ENCODE peak calls at places on chromosome 4, in seven cellular contexts. One of them, this sample, is unnamed.

GRCh38 chr4:112604590-112604989 is 32.1 kb downstream of the ZGRF1 start:
- DNase-seq in Panc1: peak
- DNase-seq in PC-3: peak
- DNase-seq in heart right ventricle: no peak
- DNase-seq in hepatocyte: peak
- DNase-seq in GM13977: peak
- DNase-seq in neural progenitor cell: peak
- DNase-seq in this sample: no peak

GRCh38 chr4:64407000-64407399 is 2.2 kb downstream of the TECRL start:
- DNase-seq in Panc1: no peak
- DNase-seq in PC-3: no peak
- DNase-seq in heart right ventricle: no peak
- DNase-seq in hepatocyte: no peak
- DNase-seq in GM13977: no peak
- DNase-seq in neural progenitor cell: no peak
- DNase-seq in this sample: no peak

GRCh38 chr4:15976456-15977096 is 13.6 kb upstream of the FGFBP2 start:
- DNase-seq in Panc1: no peak
- DNase-seq in PC-3: no peak
- DNase-seq in heart right ventricle: no peak
- DNase-seq in hepatocyte: no peak
- DNase-seq in GM13977: no peak
- DNase-seq in neural progenitor cell: peak
- DNase-seq in this sample: no peak

GRCh38 chr4:184968784-184969201 is 49.5 kb upstream of the HELT start:
- DNase-seq in Panc1: no peak
- DNase-seq in PC-3: peak
- DNase-seq in heart right ventricle: peak
- DNase-seq in hepatocyte: peak
- DNase-seq in GM13977: no peak
- DNase-seq in neural progenitor cell: no peak
- DNase-seq in this sample: no peak

GRCh38 chr4:15531792-15532191 is 62.1 kb downstream of the CC2D2A start:
- DNase-seq in Panc1: no peak
- DNase-seq in PC-3: no peak
- DNase-seq in heart right ventricle: no peak
- DNase-seq in hepatocyte: no peak
- DNase-seq in GM13977: no peak
- DNase-seq in neural progenitor cell: no peak
- DNase-seq in this sample: no peak

GRCh38 chr4:168540086-168540864 is 43.4 kb downstream of the PALLD start:
- DNase-seq in Panc1: no peak
- DNase-seq in PC-3: no peak
- DNase-seq in heart right ventricle: no peak
- DNase-seq in hepatocyte: no peak
- DNase-seq in GM13977: no peak
- DNase-seq in neural progenitor cell: peak
- DNase-seq in this sample: no peak

GRCh38 chr4:40579983-40580382 is 49.7 kb downstream of the RBM47 start:
- DNase-seq in Panc1: no peak
- DNase-seq in PC-3: no peak
- DNase-seq in heart right ventricle: no peak
- DNase-seq in hepatocyte: no peak
- DNase-seq in GM13977: no peak
- DNase-seq in neural progenitor cell: no peak
- DNase-seq in this sample: no peak

GRCh38 chr4:168648929-168649328 is 152.1 kb downstream of the PALLD start:
- DNase-seq in Panc1: no peak
- DNase-seq in PC-3: peak
- DNase-seq in heart right ventricle: no peak
- DNase-seq in hepatocyte: no peak
- DNase-seq in GM13977: no peak
- DNase-seq in neural progenitor cell: no peak
- DNase-seq in this sample: no peak

GRCh38 chr4:5370286-5370685 is 319.0 kb downstream of the STK32B start:
- DNase-seq in Panc1: peak
- DNase-seq in PC-3: peak
- DNase-seq in heart right ventricle: no peak
- DNase-seq in hepatocyte: no peak
- DNase-seq in GM13977: no peak
- DNase-seq in neural progenitor cell: no peak
- DNase-seq in this sample: no peak

GRCh38 chr4:74181225-74181624 is 23.3 kb downstream of the MTHFD2L start:
- DNase-seq in Panc1: no peak
- DNase-seq in PC-3: peak
- DNase-seq in heart right ventricle: no peak
- DNase-seq in hepatocyte: no peak
- DNase-seq in GM13977: no peak
- DNase-seq in neural progenitor cell: no peak
- DNase-seq in this sample: no peak

GRCh38 chr4:7761720-7762119 is 177.9 kb downstream of the AFAP1 start:
- DNase-seq in Panc1: no peak
- DNase-seq in PC-3: peak
- DNase-seq in heart right ventricle: peak
- DNase-seq in hepatocyte: peak
- DNase-seq in GM13977: peak
- DNase-seq in neural progenitor cell: peak
- DNase-seq in this sample: no peak

GRCh38 chr4:70724463-70724862 is 2.7 kb downstream of the RUFY3 start:
- DNase-seq in Panc1: no peak
- DNase-seq in PC-3: no peak
- DNase-seq in heart right ventricle: no peak
- DNase-seq in hepatocyte: no peak
- DNase-seq in GM13977: no peak
- DNase-seq in neural progenitor cell: no peak
- DNase-seq in this sample: no peak

GRCh38 chr4:138869165-138869564 is 146.4 kb upstream of the NOCT start:
- DNase-seq in Panc1: no peak
- DNase-seq in PC-3: no peak
- DNase-seq in heart right ventricle: no peak
- DNase-seq in hepatocyte: no peak
- DNase-seq in GM13977: no peak
- DNase-seq in neural progenitor cell: no peak
- DNase-seq in this sample: no peak

GRCh38 chr4:95087657-95088455 is 330.1 kb downstream of the BMPR1B start:
- DNase-seq in Panc1: no peak
- DNase-seq in PC-3: no peak
- DNase-seq in heart right ventricle: no peak
- DNase-seq in hepatocyte: peak
- DNase-seq in GM13977: no peak
- DNase-seq in neural progenitor cell: no peak
- DNase-seq in this sample: no peak

GRCh38 chr4:151921811-151922210 is 161.0 kb upstream of the GATB start:
- DNase-seq in Panc1: no peak
- DNase-seq in PC-3: peak
- DNase-seq in heart right ventricle: no peak
- DNase-seq in hepatocyte: no peak
- DNase-seq in GM13977: no peak
- DNase-seq in neural progenitor cell: no peak
- DNase-seq in this sample: no peak

GRCh38 chr4:151921371-151921770 is 160.6 kb upstream of the GATB start:
- DNase-seq in Panc1: no peak
- DNase-seq in PC-3: peak
- DNase-seq in heart right ventricle: no peak
- DNase-seq in hepatocyte: no peak
- DNase-seq in GM13977: no peak
- DNase-seq in neural progenitor cell: no peak
- DNase-seq in this sample: no peak

GRCh38 chr4:151912626-151913025 is 151.8 kb upstream of the GATB start:
- DNase-seq in Panc1: no peak
- DNase-seq in PC-3: no peak
- DNase-seq in heart right ventricle: no peak
- DNase-seq in hepatocyte: no peak
- DNase-seq in GM13977: no peak
- DNase-seq in neural progenitor cell: no peak
- DNase-seq in this sample: no peak

GRCh38 chr4:151922306-151922705 is 161.5 kb upstream of the GATB start:
- DNase-seq in Panc1: no peak
- DNase-seq in PC-3: peak
- DNase-seq in heart right ventricle: no peak
- DNase-seq in hepatocyte: no peak
- DNase-seq in GM13977: no peak
- DNase-seq in neural progenitor cell: no peak
- DNase-seq in this sample: no peak

GRCh38 chr4:151917145-151917775 is 156.5 kb upstream of the GATB start:
- DNase-seq in Panc1: no peak
- DNase-seq in PC-3: no peak
- DNase-seq in heart right ventricle: no peak
- DNase-seq in hepatocyte: no peak
- DNase-seq in GM13977: no peak
- DNase-seq in neural progenitor cell: peak
- DNase-seq in this sample: no peak
- TF ChIP-seq CTCF in Panc1: no peak
- TF ChIP-seq CTCF in PC-3: no peak
- TF ChIP-seq CTCF in heart right ventricle: no peak
- TF ChIP-seq CTCF in hepatocyte: no peak
- TF ChIP-seq CTCF in GM13977: peak
- TF ChIP-seq CTCF in neural progenitor cell: no peak
- TF ChIP-seq CTCF in this sample: no peak

DNA sequence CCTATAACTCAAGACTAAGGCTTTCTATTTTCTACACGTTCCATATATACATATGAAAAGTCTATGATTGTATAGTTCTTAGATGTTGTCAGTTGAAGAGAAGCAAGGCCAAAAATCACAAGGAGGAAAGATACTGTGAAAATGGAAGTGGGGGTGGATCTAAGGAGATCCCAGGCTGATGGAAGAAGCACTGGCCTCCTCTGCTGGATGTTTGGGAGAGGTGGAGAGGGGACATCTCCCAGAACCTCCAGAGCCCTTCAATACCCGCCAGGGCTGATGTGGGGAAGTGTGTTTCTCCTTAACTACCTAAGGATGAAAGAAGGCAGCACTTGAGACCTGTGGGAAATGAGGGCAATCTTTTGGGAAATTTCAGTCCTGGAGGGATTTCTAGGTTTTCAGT is 67.4 kb downstream of the RASGEF1B start:
- DNase-seq in Panc1: no peak
- DNase-seq in PC-3: peak
- DNase-seq in heart right ventricle: no peak
- DNase-seq in hepatocyte: no peak
- DNase-seq in GM13977: no peak
- DNase-seq in neural progenitor cell: no peak
- DNase-seq in this sample: no peak
- TF ChIP-seq CTCF in Panc1: peak
- TF ChIP-seq CTCF in PC-3: peak
- TF ChIP-seq CTCF in heart right ventricle: no peak
- TF ChIP-seq CTCF in hepatocyte: no peak
- TF ChIP-seq CTCF in GM13977: no peak
- TF ChIP-seq CTCF in neural progenitor cell: peak
- TF ChIP-seq CTCF in this sample: no peak

GRCh38 chr4:173192375-173193162 is 24.0 kb downstream of the GALNT7 start:
- DNase-seq in Panc1: no peak
- DNase-seq in PC-3: no peak
- DNase-seq in heart right ventricle: no peak
- DNase-seq in hepatocyte: no peak
- DNase-seq in GM13977: no peak
- DNase-seq in neural progenitor cell: no peak
- DNase-seq in this sample: no peak
- TF ChIP-seq CTCF in Panc1: peak
- TF ChIP-seq CTCF in PC-3: peak
- TF ChIP-seq CTCF in heart right ventricle: no peak
- TF ChIP-seq CTCF in hepatocyte: no peak
- TF ChIP-seq CTCF in GM13977: peak
- TF ChIP-seq CTCF in neural progenitor cell: peak
- TF ChIP-seq CTCF in this sample: no peak

DNA sequence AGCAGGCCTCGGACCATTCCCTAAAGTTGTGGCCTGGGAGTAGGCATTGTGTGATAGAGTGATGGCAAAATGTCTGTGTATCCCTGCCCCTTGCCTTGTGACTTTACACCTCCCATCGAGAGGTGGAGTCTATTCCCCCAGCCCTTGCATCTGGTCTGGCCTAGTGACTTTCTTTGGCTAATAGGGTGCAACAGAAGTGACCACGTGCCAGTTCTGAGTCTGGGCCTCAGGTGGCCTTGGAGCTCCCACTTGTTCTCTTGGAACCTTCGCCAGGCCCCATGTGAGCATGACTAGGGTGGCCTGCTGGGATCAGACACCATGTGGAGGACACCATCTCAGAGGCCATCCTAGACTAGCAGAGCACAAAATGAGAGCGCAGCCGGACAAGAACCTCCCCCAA is 3.9 kb upstream of the RNF4 start:
- DNase-seq in Panc1: no peak
- DNase-seq in PC-3: no peak
- DNase-seq in heart right ventricle: no peak
- DNase-seq in hepatocyte: no peak
- DNase-seq in GM13977: no peak
- DNase-seq in neural progenitor cell: no peak
- DNase-seq in this sample: no peak
- TF ChIP-seq CTCF in Panc1: no peak
- TF ChIP-seq CTCF in PC-3: no peak
- TF ChIP-seq CTCF in heart right ventricle: no peak
- TF ChIP-seq CTCF in hepatocyte: no peak
- TF ChIP-seq CTCF in GM13977: no peak
- TF ChIP-seq CTCF in neural progenitor cell: no peak
- TF ChIP-seq CTCF in this sample: no peak

GRCh38 chr4:173318648-173319211 is 15.4 kb downstream of the HMGB2 start:
- DNase-seq in Panc1: no peak
- DNase-seq in PC-3: peak
- DNase-seq in heart right ventricle: no peak
- DNase-seq in hepatocyte: peak
- DNase-seq in GM13977: no peak
- DNase-seq in neural progenitor cell: no peak
- DNase-seq in this sample: no peak
- TF ChIP-seq CTCF in Panc1: no peak
- TF ChIP-seq CTCF in PC-3: peak
- TF ChIP-seq CTCF in heart right ventricle: peak
- TF ChIP-seq CTCF in hepatocyte: peak
- TF ChIP-seq CTCF in GM13977: no peak
- TF ChIP-seq CTCF in neural progenitor cell: peak
- TF ChIP-seq CTCF in this sample: peak

GRCh38 chr4:129972257-129972656 is 876.3 kb downstream of the C4orf33 start:
- DNase-seq in Panc1: no peak
- DNase-seq in PC-3: no peak
- DNase-seq in heart right ventricle: no peak
- DNase-seq in hepatocyte: peak
- DNase-seq in GM13977: no peak
- DNase-seq in neural progenitor cell: peak
- DNase-seq in this sample: no peak
- TF ChIP-seq CTCF in Panc1: no peak
- TF ChIP-seq CTCF in PC-3: no peak
- TF ChIP-seq CTCF in heart right ventricle: no peak
- TF ChIP-seq CTCF in hepatocyte: no peak
- TF ChIP-seq CTCF in GM13977: no peak
- TF ChIP-seq CTCF in neural progenitor cell: peak
- TF ChIP-seq CTCF in this sample: no peak

DNA sequence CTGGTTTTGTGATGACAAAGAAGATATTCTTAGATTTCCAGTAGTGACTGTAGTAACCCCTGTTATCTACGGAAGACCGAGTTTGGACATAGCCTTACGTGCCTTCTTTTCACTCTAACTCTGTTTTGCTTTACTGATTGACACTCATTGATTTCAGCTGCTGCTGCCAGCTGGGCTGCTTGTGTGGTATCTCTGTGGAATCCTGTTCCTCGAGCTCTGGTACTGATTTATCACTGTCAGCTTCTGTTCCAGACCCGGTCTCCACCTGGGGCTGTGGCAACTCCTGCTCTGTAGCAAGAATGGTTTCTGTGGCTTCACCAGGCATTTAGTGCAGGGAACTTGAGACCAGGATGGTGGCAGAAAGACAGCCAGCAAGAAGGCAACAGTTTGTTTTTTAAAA is 24.6 kb upstream of the LAP3 start:
- DNase-seq in Panc1: no peak
- DNase-seq in PC-3: no peak
- DNase-seq in heart right ventricle: no peak
- DNase-seq in hepatocyte: no peak
- DNase-seq in GM13977: no peak
- DNase-seq in neural progenitor cell: peak
- DNase-seq in this sample: no peak
- TF ChIP-seq CTCF in Panc1: no peak
- TF ChIP-seq CTCF in PC-3: no peak
- TF ChIP-seq CTCF in heart right ventricle: no peak
- TF ChIP-seq CTCF in hepatocyte: no peak
- TF ChIP-seq CTCF in GM13977: no peak
- TF ChIP-seq CTCF in neural progenitor cell: no peak
- TF ChIP-seq CTCF in this sample: no peak

This sample was measured in activated B cell treated with CpG ODN at 0.5 μM for 24 hours.